ENCODE peak calls at places on chromosomes 1 and 21, in nine cellular contexts. S is PC-9, X is adrenal gland, Z is brain microvascular endothelial cell, K is hepatocyte, Q is cardiac muscle cell, P is RWPE2, C is esophagus squamous epithelium, W is spleen. U is an unnamed sample.

GRCh38 chr1:233790662-233791371 is 113.7 kb upstream of the SLC35F3 start:
- DNase-seq in S (peak), W (no peak), Q (peak), X (peak), C (no peak), K (peak), P (no peak), Z (peak), U (peak)

GRCh38 chr1:183783896-183784637 is 20.9 kb upstream of the RGL1 start:
- DNase-seq in Q (peak), P (no peak), W (no peak), C (no peak), K (peak), S (no peak), X (peak), Z (peak), U (peak)

GRCh38 chr1:16023050-16023653 is 1.3 kb downstream of the CLCNKA start:
- DNase-seq in P (no peak), X (no peak), K (no peak), C (no peak), W (no peak), Q (no peak), S (no peak), Z (no peak), U (no peak)

GRCh38 chr1:232473319-232473718 is 156.6 kb downstream of the SIPA1L2 start:
- DNase-seq in Z (peak), X (peak), P (no peak), W (no peak), C (no peak), S (no peak), Q (peak), K (no peak), U (no peak)

GRCh38 chr1:71311396-71311795 is 230.6 kb upstream of the ZRANB2 start:
- DNase-seq in Q (no peak), C (no peak), W (no peak), X (no peak), Z (no peak), K (no peak), P (no peak), S (no peak), U (no peak)

GRCh38 chr1:159916240-159917051 is 8.9 kb downstream of the TAGLN2 start:
- DNase-seq in W (peak), Z (peak), Q (no peak), K (peak), S (peak), C (no peak), X (peak), P (no peak), U (peak)

GRCh38 chr21:33688343-33688742 is 46.0 kb downstream of the ITSN1 start:
- DNase-seq in C (no peak), S (no peak), K (no peak), W (no peak), X (no peak), Q (no peak), P (no peak), Z (peak), U (no peak)

GRCh38 chr1:14663773-14664172 is 65.3 kb downstream of the KAZN start:
- DNase-seq in P (no peak), X (no peak), S (no peak), C (no peak), K (no peak), W (no peak), Z (no peak), Q (no peak), U (no peak)

GRCh38 chr1:161427733-161428516 is 60.2 kb upstream of the CFAP126 start:
- DNase-seq in C (no peak), K (peak), P (no peak), Z (peak), W (no peak), S (peak), Q (no peak), X (no peak), U (no peak)

GRCh38 chr1:32215629-32216505 is 6.3 kb downstream of the TMEM234 start:
- DNase-seq in Q (peak), W (no peak), C (no peak), X (peak), P (no peak), S (peak), Z (peak), K (peak), U (no peak)

GRCh38 chr1:8352471-8352845 is 34.5 kb downstream of the SLC45A1 start:
- DNase-seq in K (no peak), P (no peak), C (no peak), S (no peak), X (peak), Q (no peak), Z (no peak), W (no peak), U (no peak)

GRCh38 chr1:8351693-8352470 is 34.0 kb downstream of the SLC45A1 start:
- DNase-seq in P (no peak), C (no peak), W (no peak), S (no peak), Q (peak), K (peak), X (no peak), Z (no peak), U (no peak)

GRCh38 chr1:8352886-8353285 is 35.0 kb downstream of the SLC45A1 start:
- DNase-seq in K (no peak), C (no peak), S (no peak), P (no peak), Z (no peak), X (no peak), W (no peak), Q (no peak), U (no peak)

GRCh38 chr1:8354038-8354437 is 36.1 kb downstream of the SLC45A1 start:
- DNase-seq in Q (no peak), Z (no peak), X (no peak), C (no peak), S (no peak), W (no peak), P (no peak), K (no peak), U (no peak)

DNA sequence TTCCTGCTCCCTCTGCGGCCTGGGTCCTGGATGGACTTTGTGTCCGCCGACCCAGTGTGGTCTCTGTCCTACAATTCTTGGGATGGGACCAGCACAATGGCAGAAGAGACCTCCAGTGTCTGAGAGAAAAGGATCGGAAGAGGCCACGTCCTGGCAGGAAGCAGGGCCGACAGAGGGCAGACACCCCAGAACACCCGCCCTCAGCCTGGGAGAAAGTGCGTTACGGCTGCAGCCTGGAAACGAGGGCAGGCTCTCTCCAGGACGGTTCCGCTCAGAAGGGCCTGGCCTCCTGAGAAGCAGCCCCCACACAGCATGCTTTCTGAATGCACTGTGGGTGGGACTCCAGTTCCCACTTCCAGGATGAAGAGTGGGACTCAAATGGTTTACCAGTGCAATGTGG is 35.5 kb downstream of the SLC45A1 start:
- DNase-seq in C (no peak), P (no peak), K (no peak), Q (no peak), Z (no peak), W (no peak), X (no peak), S (no peak), U (no peak)
- H3K4me3 ChIP-seq in C (no peak), P (no peak), K (no peak), Q (no peak), Z (no peak), W (no peak), X (no peak), S (no peak), U (no peak)

DNA sequence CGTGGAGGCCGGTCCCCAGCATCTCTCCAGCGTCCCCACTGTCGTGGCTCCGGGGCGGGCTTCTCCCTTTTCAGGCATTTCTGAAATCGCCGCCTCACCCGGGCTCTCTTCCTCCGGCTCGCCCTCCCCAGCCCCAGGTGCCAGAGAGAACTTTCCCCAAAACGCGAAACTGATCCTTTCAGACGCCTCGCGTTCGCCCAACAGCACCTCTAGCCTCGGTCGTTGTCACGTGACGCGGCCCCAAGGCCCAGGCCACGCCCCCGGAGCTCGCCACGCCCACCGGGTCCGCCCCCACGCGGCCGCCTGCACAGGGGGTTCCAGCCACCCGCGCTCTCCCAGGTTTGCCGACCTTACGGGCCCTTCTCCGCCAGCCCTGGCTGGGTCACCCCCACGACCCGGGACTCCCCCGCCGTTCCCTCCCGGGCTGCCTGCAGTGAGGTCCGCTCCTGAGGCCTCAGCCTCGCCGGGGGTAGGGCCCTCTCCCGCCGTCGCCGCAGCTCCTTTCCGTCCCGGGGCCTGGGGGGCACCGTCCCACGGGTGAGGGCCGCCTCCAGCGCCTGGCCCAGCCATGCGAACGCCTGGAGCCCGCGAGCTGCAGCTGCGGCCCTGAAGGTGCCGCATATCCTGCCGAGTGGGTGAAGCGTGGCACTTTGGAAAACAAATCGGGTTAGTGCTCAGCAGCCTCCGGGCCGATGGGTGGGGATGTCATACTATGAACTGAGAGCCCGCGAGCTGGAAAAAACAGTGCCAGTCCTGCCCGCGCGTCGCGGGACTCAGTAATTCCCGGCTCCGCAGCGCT is 21.0 kb downstream of the H3-3A start:
- DNase-seq in X (peak), W (peak), Z (peak), Q (peak), C (peak), P (peak), K (peak), S (peak), U (no peak)
- TF ChIP-seq CTCF in X (no peak), W (no peak), Z (no peak), Q (no peak), C (peak), P (no peak), K (peak), S (no peak), U (no peak)

GRCh38 chr1:150159550-150159949 is 9.8 kb downstream of the PLEKHO1 start:
- DNase-seq in W (peak), X (peak), P (no peak), Q (no peak), S (no peak), Z (no peak), C (no peak), K (no peak), U (no peak)

GRCh38 chr1:150162862-150163706 is 13.4 kb downstream of the PLEKHO1 start:
- DNase-seq in X (peak), Q (peak), K (peak), W (peak), S (no peak), P (no peak), Z (peak), C (peak), U (peak)

GRCh38 chr1:150161747-150162581 is 12.2 kb downstream of the PLEKHO1 start:
- DNase-seq in X (no peak), Q (peak), S (no peak), Z (no peak), K (peak), C (no peak), W (no peak), P (no peak), U (no peak)

GRCh38 chr1:150162582-150162861 is 12.8 kb downstream of the PLEKHO1 start:
- DNase-seq in Q (no peak), Z (no peak), C (no peak), W (no peak), S (no peak), P (no peak), X (no peak), K (no peak), U (no peak)

GRCh38 chr1:150160964-150161626 is 11.4 kb downstream of the PLEKHO1 start:
- DNase-seq in Z (no peak), W (no peak), P (no peak), S (no peak), K (no peak), X (no peak), Q (no peak), C (no peak), U (no peak)
- H3K4me3 ChIP-seq in Z (no peak), W (peak), P (no peak), S (no peak), K (no peak), X (no peak), Q (no peak), C (no peak), U (no peak)

DNA sequence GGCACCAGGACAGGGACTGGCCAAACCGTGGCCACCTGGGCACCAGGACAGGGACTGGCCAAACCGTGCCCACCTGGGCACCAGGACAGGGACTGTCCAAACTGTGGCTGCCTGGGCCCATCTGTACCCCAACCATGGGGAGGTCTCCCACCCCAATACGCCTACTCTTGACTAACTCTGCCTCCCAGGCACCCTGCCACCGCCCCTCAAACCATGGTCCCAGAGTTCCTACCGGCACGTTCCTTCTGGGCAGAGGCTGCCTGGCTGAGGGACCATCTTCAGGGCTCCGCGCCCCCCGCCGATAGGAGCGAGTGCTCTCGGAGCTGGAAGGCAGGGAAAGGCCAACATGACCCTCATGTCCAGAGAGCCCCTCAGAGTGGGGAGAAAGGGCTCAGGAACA is 6.3 kb upstream of the TCEA3 start:
- DNase-seq in C (no peak), W (no peak), Z (no peak), Q (no peak), S (no peak), K (no peak), P (no peak), X (no peak), U (no peak)
- TF ChIP-seq CTCF in C (no peak), W (no peak), Z (no peak), Q (no peak), S (no peak), K (no peak), P (no peak), X (no peak), U (no peak)

GRCh38 chr1:178645157-178645825 is 79.8 kb upstream of the RALGPS2 start:
- DNase-seq in S (no peak), C (no peak), K (no peak), W (no peak), Q (no peak), X (no peak), Z (no peak), P (no peak), U (no peak)
- H3K4me3 ChIP-seq in S (no peak), C (no peak), K (no peak), W (no peak), Q (no peak), X (no peak), Z (no peak), P (no peak), U (no peak)

GRCh38 chr1:1552263-1552639 is 11.8 kb upstream of the TMEM240 start:
- DNase-seq in S (no peak), X (no peak), C (no peak), Q (no peak), W (no peak), K (no peak), Z (no peak), P (no peak), U (no peak)

GRCh38 chr1:1548591-1548990 is 8.2 kb upstream of the TMEM240 start:
- DNase-seq in W (no peak), P (no peak), K (no peak), Z (no peak), Q (no peak), C (no peak), X (no peak), S (no peak), U (no peak)

GRCh38 chr1:1550087-1550486 is 9.7 kb upstream of the TMEM240 start:
- DNase-seq in K (no peak), S (no peak), W (no peak), P (no peak), Q (no peak), C (no peak), X (no peak), Z (no peak), U (no peak)

GRCh38 chr1:1551524-1552262 is 11.3 kb upstream of the TMEM240 start:
- DNase-seq in Q (no peak), W (no peak), S (no peak), Z (no peak), P (no peak), K (no peak), X (no peak), C (no peak), U (no peak)

DNA sequence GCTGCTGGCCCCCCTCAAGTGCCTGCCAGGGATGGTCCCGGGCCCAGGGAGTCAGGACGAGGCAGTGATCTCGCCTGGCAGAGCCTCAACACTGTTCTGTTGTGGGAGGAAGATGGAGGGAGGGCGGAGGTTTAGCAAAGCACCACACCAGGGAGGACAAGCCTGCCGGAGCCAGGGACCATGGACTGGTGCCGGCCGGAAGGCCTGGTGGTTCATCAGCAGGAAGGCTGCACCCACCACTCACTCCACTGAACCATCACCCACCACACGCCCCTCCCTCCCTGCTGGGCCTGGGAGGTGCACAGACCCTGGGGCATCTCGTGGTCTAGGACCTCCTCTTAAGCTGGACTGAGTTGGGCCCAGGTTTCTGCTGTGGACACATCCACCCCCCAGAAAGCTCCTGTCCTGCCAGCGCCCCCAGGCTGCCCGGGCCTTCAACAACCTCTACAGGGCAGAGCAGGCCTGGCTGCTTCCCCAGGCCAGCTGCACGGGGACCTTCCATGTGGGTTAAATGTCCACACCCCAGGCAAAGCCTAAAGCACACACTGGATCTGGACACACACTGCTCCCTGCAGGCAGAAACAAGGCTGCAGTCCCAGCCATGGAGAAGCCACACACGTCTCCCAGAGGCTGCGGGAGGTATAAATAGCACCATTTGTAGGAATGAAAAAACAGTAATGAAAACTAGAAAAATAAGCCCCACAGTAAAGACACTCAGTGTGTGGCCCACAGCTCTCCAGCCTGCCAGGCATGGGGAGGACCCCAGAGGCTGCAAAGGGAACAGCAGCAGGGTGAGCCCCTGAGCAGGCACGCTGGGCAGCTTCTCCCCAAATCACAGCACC is 10.4 kb upstream of the TMEM240 start:
- DNase-seq in P (peak), Z (peak), X (peak), S (no peak), W (no peak), C (no peak), K (no peak), Q (peak), U (no peak)
- TF ChIP-seq CTCF in P (peak), Z (peak), X (peak), S (peak), W (no peak), C (peak), K (peak), Q (peak), U (peak)

DNA sequence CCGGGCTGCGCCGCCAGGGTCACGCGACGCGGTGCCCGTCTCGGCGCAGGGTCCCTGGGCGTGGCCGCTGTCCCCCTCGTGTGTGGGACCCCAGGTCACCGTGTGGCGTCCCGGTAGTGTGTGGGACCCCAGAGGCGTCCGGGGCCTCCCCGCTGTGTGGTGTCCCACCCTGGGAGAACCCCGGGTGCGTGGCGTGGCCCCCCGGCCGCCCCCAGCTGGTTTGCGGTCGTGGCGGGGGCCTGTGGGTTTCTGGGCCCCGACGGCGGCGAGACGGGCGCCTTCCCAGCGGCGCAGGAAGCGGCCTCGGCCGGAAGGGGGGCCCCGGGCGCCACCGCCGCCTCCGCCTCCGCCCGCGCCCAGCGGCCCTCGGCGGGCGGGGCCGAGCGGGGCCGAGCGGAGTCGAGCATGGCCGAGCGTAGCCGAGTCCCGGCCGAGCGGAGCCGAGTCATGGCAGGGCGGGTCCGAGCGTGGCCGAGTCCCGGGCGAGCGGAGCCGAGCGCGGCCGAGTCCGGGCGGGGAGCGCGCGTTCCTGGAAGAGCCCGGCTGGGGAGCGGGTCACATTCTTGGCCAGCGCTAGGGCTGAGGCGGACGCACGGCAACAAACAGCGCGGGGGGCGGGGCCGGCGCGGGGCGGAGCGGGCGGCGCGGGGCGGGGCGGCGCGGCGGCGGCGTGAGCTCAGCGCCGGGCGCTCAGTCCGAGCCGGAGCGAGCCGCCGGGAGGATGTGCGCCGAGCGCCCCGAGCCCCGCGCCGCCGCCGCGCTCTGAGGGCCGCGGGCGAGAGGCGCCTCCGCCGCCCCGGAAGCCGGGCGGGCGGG is 570 bp upstream of the SKI start:
- DNase-seq in Z (peak), S (peak), C (peak), X (peak), K (peak), P (peak), Q (peak), W (peak), U (peak)
- H3K4me3 ChIP-seq in Z (peak), S (peak), C (peak), X (peak), K (peak), P (peak), Q (peak), W (peak), U (peak)

DNA sequence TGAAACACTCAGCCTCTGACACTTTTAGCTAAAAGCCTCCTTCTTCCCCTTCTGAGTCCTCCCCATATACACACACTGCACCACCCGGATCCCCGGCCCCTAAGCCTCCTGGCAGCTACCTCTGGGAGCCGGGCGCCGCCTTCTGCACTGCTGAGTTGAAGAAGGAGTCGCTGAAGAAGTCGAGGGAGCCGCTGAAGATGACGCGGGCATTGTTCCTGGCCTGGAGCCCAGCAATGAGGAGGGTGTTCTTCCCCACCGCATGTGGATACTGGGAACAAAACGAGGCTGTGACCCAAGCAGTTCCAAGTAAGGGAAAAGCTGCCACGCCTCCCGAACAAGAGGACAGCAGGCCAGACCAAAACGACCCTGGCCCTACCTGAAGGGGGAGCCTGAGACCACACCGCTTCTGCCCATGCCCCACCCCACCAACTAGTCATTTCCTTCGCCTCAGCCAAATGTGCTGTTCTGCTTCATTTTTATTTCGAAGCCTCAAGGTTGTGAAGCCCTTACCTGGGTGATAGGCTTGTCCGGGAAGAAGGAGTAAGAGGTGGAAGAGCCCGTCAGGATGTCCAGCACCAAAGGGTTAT is 7.0 kb downstream of the DDOST start:
- DNase-seq in K (no peak), P (no peak), W (no peak), Q (no peak), C (no peak), Z (no peak), S (no peak), X (peak), U (no peak)
- TF ChIP-seq CTCF in K (no peak), P (no peak), W (no peak), Q (no peak), C (no peak), Z (no peak), S (no peak), X (no peak), U (no peak)

U was measured in LNCaP clone FGC.